ENCODE peak calls at places on chromosomes 13 and 19, in five cellular contexts. K is mucosa of descending colon, L is T follicular helper cell, N is T-helper 1 cell, E is H9. X is an unnamed sample.

GRCh38 chr13:59531571-59532091 is 632.1 kb downstream of the DIAPH3 start:
- DNase-seq in L (no peak), E (peak; percentile 68), N (no peak), K (peak; percentile 60), X (peak; percentile 90)

GRCh38 chr13:22964245-22964966 is 216.4 kb upstream of the SGCG start:
- DNase-seq in E (no peak), L (no peak), N (no peak), K (no peak), X (no peak)

GRCh38 chr19:21101511-21102242 is 19.7 kb downstream of the ZNF714 start:
- DNase-seq in L (no peak), E (no peak), K (no peak), N (no peak), X (no peak)

GRCh38 chr19:39327990-39328705 is 7.5 kb upstream of the LRFN1 start:
- DNase-seq in K (peak; percentile 93), L (peak; percentile 74), E (peak; percentile 83), N (peak; percentile 80), X (peak; percentile 70)

GRCh38 chr13:36345438-36346221 is 564 bp downstream of the SPART start:
- DNase-seq in K (peak; percentile 65), E (peak; percentile 63), N (peak; percentile 47), L (peak; percentile 44), X (peak; percentile 79)

GRCh38 chr19:48433337-48433736 is 12.4 kb upstream of the GRWD1 start:
- DNase-seq in K (no peak), L (no peak), N (no peak), E (no peak), X (no peak)

GRCh38 chr19:3314962-3315675 is 51.3 kb upstream of the NFIC start:
- DNase-seq in E (no peak), N (no peak), K (no peak), L (no peak), X (no peak)

GRCh38 chr13:19818223-19818842 is 35.6 kb upstream of the PSPC1 start:
- DNase-seq in N (peak; percentile 3), E (peak; percentile 94), K (peak; percentile 41), L (peak; percentile 1), X (no peak)

GRCh38 chr13:25267715-25268114 is 19.6 kb downstream of the MTMR6 start:
- DNase-seq in L (no peak), K (no peak), N (no peak), E (no peak), X (no peak)

GRCh38 chr13:63696055-63696454 is 2280.4 kb upstream of the PCDH20 start:
- DNase-seq in E (no peak), N (no peak), L (no peak), K (no peak), X (no peak)

GRCh38 chr19:11737964-11738745 is 591 bp downstream of the ZNF823 start:
- DNase-seq in L (no peak), K (peak; percentile 86), E (peak; percentile 36), N (peak; percentile 15), X (peak; percentile 44)

GRCh38 chr13:93244141-93244917 is 17.7 kb downstream of the GPC6 start:
- DNase-seq in E (no peak), K (no peak), L (no peak), N (no peak), X (peak; percentile 18)

GRCh38 chr19:50513746-50514345 is at the start of gene ASPDH:
- DNase-seq in L (no peak), E (no peak), N (no peak), K (no peak), X (no peak)

GRCh38 chr19:43738780-43739211 is 16.0 kb downstream of the SMG9 start:
- DNase-seq in L (no peak), E (no peak), K (peak; percentile 80), N (no peak), X (no peak)

GRCh38 chr13:50162001-50162400 is 146.8 kb downstream of the KCNRG start:
- DNase-seq in L (no peak), E (no peak), K (no peak), N (no peak), X (no peak)

GRCh38 chr19:34926685-34927375 is at the start of gene ZNF30:
- DNase-seq in L (peak; percentile 46), N (peak; percentile 62), K (peak; percentile 91), E (peak; percentile 94), X (peak; percentile 91)

GRCh38 chr13:34913040-34913439 is 29.0 kb upstream of the NBEA start:
- DNase-seq in N (no peak), L (no peak), K (no peak), E (peak; percentile 76), X (peak; percentile 14)

GRCh38 chr19:38441660-38442348 is 8.3 kb downstream of the RYR1 start:
- DNase-seq in N (no peak), K (no peak), E (peak; percentile 77), L (no peak), X (no peak)